ENCODE peak calls at places on chromosomes 1 and 21, in four cellular contexts. D is transverse colon, N is mesendoderm, Q is neuronal stem cell. B is an unnamed sample.

GRCh38 chr1:20358761-20359263 is 68.1 kb downstream of the VWA5B1 start:
- DNase-seq in Q (no peak), N (no peak), D (peak), B (no peak)

GRCh38 chr1:204304067-204304466 is 55.7 kb downstream of the PLEKHA6 start:
- DNase-seq in N (peak), Q (no peak), D (no peak), B (peak)

GRCh38 chr1:58763214-58763613 is 20.6 kb downstream of the JUN start:
- DNase-seq in D (no peak), Q (no peak), N (no peak), B (no peak)

GRCh38 chr1:107365874-107366273 is 225.0 kb downstream of the NTNG1 start:
- DNase-seq in D (no peak), Q (no peak), N (no peak), B (no peak)

GRCh38 chr1:209652121-209652742 is at the start of gene LAMB3:
- DNase-seq in N (no peak), Q (no peak), D (peak), B (no peak)

GRCh38 chr1:178752891-178753290 is 27.8 kb downstream of the RALGPS2 start:
- DNase-seq in N (no peak), D (no peak), Q (no peak), B (no peak)

GRCh38 chr1:14367444-14367843 is 231.0 kb upstream of the KAZN start:
- DNase-seq in D (no peak), Q (no peak), N (no peak), B (no peak)

GRCh38 chr1:238653693-238654321 is 732.6 kb upstream of the CHRM3 start:
- DNase-seq in D (no peak), N (no peak), Q (no peak), B (no peak)

GRCh38 chr1:228368801-228369607 is 37.6 kb downstream of the TRIM11 start:
- DNase-seq in Q (no peak), N (no peak), D (no peak), B (no peak)

GRCh38 chr1:57483954-57484353 is 60.1 kb upstream of the DAB1 start:
- DNase-seq in D (no peak), Q (no peak), N (peak), B (no peak)

GRCh38 chr1:22794691-22795090 is 84.1 kb downstream of the EPHB2 start:
- DNase-seq in Q (no peak), D (peak), N (no peak), B (no peak)

GRCh38 chr1:93574991-93575390 is 106.6 kb downstream of the BCAR3 start:
- DNase-seq in Q (no peak), D (no peak), N (no peak), B (peak)

GRCh38 chr1:209627349-209628196 is 24.7 kb downstream of the LAMB3 start:
- DNase-seq in Q (peak), N (peak), D (peak), B (peak)

GRCh38 chr1:54415533-54415932 is 9.3 kb upstream of the SSBP3 start:
- DNase-seq in N (no peak), D (no peak), Q (no peak), B (no peak)

GRCh38 chr1:41666991-41667631 is 182.6 kb upstream of the EDN2 start:
- DNase-seq in N (peak), D (peak), Q (no peak), B (peak)

GRCh38 chr1:242877229-242877628 is 352.7 kb upstream of the PLD5 start:
- DNase-seq in D (no peak), N (no peak), Q (no peak), B (no peak)

DNA sequence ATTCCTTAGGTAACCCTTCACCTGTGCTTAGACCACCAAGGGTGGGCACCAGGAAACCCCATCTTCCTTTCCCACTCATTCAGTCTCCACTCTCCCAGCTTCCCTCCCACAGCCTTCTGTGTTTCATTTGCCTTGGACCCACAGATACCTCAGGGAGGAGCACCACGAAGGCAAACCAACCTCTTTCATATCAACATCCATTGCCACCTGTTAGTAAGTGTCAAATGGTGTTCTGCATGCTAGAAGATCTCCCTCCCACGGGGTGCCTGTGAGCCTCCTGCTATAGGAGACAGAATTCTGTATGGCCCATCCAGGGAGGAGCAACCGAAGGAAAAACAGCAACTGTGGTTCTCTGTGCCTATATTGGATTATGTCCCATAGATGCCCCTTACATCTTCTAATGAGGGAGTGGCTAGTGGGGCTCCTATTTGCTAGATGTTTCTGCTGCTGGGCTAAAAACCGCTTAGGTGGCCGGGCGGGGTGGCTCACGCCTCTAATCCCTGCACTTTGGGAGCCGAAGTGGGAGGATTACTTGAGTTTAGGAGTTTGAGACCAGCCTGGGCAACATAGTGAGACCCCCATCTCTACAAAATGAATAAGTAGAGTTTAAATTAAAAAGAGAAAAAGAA is 25.6 kb upstream of the SCCPDH start:
- DNase-seq in Q (no peak), N (no peak), D (no peak), B (no peak)
- H3K4me3 ChIP-seq in Q (no peak), N (no peak), D (no peak), B (no peak)

DNA sequence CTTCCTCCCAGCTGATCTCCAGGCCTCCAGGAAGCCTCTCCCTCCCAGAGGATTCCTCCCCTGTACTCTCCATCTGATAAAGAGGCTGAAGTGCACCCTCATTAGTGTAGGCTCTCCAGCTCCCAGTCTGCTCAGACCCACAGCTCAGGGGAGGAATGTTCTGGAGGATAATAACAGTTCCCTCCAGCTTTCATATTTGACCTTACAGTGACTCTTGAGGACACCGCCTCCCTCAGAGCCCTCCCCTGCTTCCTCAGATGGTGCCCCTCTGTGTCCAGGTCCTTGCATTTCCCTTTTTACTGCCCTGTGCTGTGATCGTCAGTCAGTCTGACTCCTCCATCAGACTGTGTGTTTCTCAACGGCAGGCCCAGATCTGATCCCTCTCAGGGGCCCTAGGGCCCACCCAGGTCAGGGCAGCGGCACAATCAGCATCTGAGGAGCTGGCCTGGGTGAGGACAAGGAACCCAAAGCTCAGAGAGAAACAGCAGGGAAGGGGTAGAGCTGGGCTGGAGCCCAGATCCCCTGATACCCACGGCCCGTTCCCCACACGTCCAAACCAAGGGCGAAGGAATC is 1.1 kb upstream of the SHISAL2A start:
- DNase-seq in D (no peak), N (peak), Q (no peak), B (peak)
- H3K4me3 ChIP-seq in D (no peak), N (no peak), Q (no peak), B (no peak)

GRCh38 chr1:30902653-30903290 is 5.8 kb downstream of the SDC3 start:
- DNase-seq in Q (no peak), N (no peak), D (no peak), B (no peak)
- H3K4me3 ChIP-seq in Q (no peak), N (no peak), D (no peak), B (no peak)

GRCh38 chr21:36047139-36047538 is 13.2 kb downstream of the SETD4 start:
- DNase-seq in D (no peak), N (no peak), Q (no peak), B (no peak)
- H3K4me3 ChIP-seq in D (no peak), N (no peak), Q (no peak), B (no peak)

DNA sequence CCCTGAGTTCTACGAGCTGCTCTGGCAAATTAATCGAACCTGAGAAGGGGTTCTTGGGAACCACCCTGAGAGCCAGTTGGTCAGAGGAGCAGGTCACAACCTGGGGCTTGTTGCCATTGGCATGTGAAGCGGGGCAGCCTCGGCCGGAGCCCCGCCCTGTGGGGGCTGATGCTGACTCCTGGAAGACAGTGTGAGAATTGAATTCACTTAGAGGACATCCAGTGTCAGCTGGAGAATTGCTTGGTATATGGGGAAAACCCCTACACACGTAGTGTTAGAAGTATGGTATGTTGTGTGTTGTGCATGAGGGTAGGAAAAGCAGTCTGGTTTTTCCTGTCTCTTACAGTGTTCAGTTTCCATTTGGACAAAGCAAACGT is 11.6 kb downstream of the SLC37A1 start:
- DNase-seq in Q (no peak), N (peak), D (no peak), B (no peak)
- H3K4me3 ChIP-seq in Q (no peak), N (no peak), D (no peak), B (no peak)

DNA sequence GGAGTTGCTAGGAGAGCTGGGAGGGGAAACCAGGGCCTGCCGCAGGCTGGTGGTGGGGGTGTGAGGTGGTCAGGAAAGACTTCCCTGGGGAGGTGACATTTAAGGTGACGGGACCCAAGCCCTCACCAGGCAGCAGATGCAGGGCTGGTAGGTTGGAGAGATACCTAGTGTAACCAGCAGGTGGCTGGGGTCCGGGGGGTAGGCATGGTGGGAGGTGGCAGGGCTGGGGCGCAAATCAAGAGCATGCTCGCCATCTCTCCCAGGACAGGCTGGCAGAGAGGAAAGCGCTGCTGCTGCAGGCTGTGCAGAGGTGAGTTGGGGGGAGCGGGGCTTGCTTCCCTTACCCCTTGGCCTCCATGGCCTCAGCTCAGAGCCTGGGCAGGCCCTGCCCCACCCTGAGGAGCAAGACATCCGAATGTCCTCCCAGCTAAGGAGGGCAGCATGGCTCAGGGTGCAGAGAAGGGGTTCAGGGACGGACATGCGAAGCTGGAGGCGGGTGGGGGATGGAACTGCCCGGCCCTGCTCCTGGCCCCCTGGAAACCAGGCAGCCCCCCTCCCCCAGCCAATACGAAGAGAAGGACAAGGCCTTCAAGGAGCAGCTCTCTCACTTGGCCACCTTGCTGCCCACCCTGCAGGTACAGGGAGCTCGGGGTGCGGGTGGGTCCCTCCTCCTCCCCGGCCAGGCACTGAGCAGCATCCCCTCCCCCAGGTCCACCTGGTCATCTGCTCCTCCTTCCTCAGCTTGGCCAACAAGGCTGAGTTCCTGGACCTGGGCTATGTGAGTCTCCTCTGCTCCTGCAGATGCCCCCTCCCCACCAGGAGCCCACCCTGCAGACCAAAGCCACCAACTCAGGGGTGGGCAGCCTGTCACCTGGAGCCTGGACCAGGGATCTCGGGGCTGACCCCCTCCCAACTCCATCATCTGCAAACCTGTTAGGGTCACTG is 4.0 kb downstream of the RNF207 start:
- DNase-seq in N (peak), Q (no peak), D (no peak), B (peak)
- H3K4me3 ChIP-seq in N (no peak), Q (peak), D (no peak), B (peak)

DNA sequence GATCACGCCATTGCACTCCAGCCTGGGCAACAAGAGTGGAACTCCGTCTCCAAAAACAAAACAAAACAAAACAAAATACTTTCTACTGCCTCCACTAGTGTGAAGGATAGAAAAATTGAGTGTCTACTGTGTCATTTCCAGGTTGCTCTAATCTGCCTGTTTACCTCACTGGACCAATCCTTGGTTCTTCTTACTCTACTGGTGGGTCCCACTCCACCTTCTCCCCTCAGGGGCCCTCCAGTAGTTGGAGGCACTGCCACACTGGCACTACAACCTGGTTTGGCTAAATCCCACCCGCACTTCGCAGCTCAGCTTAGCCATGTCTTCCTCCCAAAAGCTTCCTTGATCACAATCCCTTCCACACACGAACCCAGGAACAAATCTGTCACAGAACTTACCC is 2.7 kb downstream of the TAF5L start:
- DNase-seq in D (no peak), N (no peak), Q (no peak), B (peak)
- H3K4me3 ChIP-seq in D (no peak), N (no peak), Q (no peak), B (no peak)

B was measured in endodermal cell.